ENCODE peak calls at places on chromosomes 2 and 18, in ten cellular contexts. One of them, this sample, is unnamed.

GRCh38 chr2:241873803-241874110 is 4.2 kb downstream of the RTP5 start:
- DNase-seq in upper lobe of right lung: no peak
- DNase-seq in AG10803: no peak
- DNase-seq in sigmoid colon: no peak
- DNase-seq in cardiac muscle cell: no peak
- DNase-seq in endothelial cell: no peak
- DNase-seq in transverse colon: no peak
- DNase-seq in nephron progenitor cell: no peak
- DNase-seq in coronary artery: no peak
- DNase-seq in Calu3: no peak
- DNase-seq in this sample: no peak

GRCh38 chr2:28755411-28755810 is 3.8 kb downstream of the PPP1CB start:
- DNase-seq in upper lobe of right lung: no peak
- DNase-seq in nephron progenitor cell: no peak
- DNase-seq in Calu3: no peak
- DNase-seq in AG10803: no peak
- DNase-seq in cardiac muscle cell: no peak
- DNase-seq in transverse colon: no peak
- DNase-seq in sigmoid colon: no peak
- DNase-seq in coronary artery: no peak
- DNase-seq in endothelial cell: no peak
- DNase-seq in this sample: no peak

GRCh38 chr2:234135750-234136221 is 85.3 kb downstream of the SPP2 start:
- DNase-seq in Calu3: peak
- DNase-seq in coronary artery: no peak
- DNase-seq in sigmoid colon: peak
- DNase-seq in upper lobe of right lung: peak
- DNase-seq in AG10803: peak
- DNase-seq in endothelial cell: peak
- DNase-seq in nephron progenitor cell: peak
- DNase-seq in cardiac muscle cell: peak
- DNase-seq in transverse colon: peak
- DNase-seq in this sample: peak

GRCh38 chr2:15809504-15809903 is 130.8 kb upstream of the MYCN start:
- DNase-seq in coronary artery: no peak
- DNase-seq in upper lobe of right lung: no peak
- DNase-seq in sigmoid colon: no peak
- DNase-seq in Calu3: no peak
- DNase-seq in nephron progenitor cell: no peak
- DNase-seq in AG10803: no peak
- DNase-seq in cardiac muscle cell: no peak
- DNase-seq in transverse colon: no peak
- DNase-seq in endothelial cell: no peak
- DNase-seq in this sample: no peak

GRCh38 chr2:237124820-237125219 is 39.1 kb downstream of the COPS8 start:
- DNase-seq in coronary artery: peak
- DNase-seq in sigmoid colon: no peak
- DNase-seq in AG10803: no peak
- DNase-seq in nephron progenitor cell: no peak
- DNase-seq in transverse colon: no peak
- DNase-seq in cardiac muscle cell: no peak
- DNase-seq in Calu3: no peak
- DNase-seq in upper lobe of right lung: no peak
- DNase-seq in endothelial cell: no peak
- DNase-seq in this sample: no peak

GRCh38 chr2:68151037-68151436 is 6.7 kb upstream of the PNO1 start:
- DNase-seq in transverse colon: no peak
- DNase-seq in sigmoid colon: no peak
- DNase-seq in nephron progenitor cell: no peak
- DNase-seq in AG10803: no peak
- DNase-seq in upper lobe of right lung: no peak
- DNase-seq in endothelial cell: no peak
- DNase-seq in cardiac muscle cell: no peak
- DNase-seq in Calu3: no peak
- DNase-seq in coronary artery: no peak
- DNase-seq in this sample: no peak

GRCh38 chr2:240963376-240964220 is 34.8 kb upstream of the SNED1 start:
- DNase-seq in AG10803: no peak
- DNase-seq in sigmoid colon: no peak
- DNase-seq in coronary artery: peak
- DNase-seq in transverse colon: no peak
- DNase-seq in endothelial cell: no peak
- DNase-seq in nephron progenitor cell: no peak
- DNase-seq in upper lobe of right lung: peak
- DNase-seq in cardiac muscle cell: no peak
- DNase-seq in Calu3: no peak
- DNase-seq in this sample: no peak

GRCh38 chr2:44051948-44052347 is 56.2 kb upstream of the LRPPRC start:
- DNase-seq in cardiac muscle cell: no peak
- DNase-seq in Calu3: no peak
- DNase-seq in coronary artery: no peak
- DNase-seq in upper lobe of right lung: no peak
- DNase-seq in sigmoid colon: no peak
- DNase-seq in endothelial cell: no peak
- DNase-seq in AG10803: no peak
- DNase-seq in nephron progenitor cell: no peak
- DNase-seq in transverse colon: no peak
- DNase-seq in this sample: no peak

GRCh38 chr2:8281950-8282857 is 399.7 kb upstream of the ID2 start:
- DNase-seq in upper lobe of right lung: no peak
- DNase-seq in nephron progenitor cell: no peak
- DNase-seq in sigmoid colon: no peak
- DNase-seq in endothelial cell: no peak
- DNase-seq in transverse colon: peak
- DNase-seq in AG10803: no peak
- DNase-seq in cardiac muscle cell: no peak
- DNase-seq in coronary artery: no peak
- DNase-seq in Calu3: no peak
- DNase-seq in this sample: no peak

GRCh38 chr2:62787381-62787780 is 81.9 kb downstream of the EHBP1 start:
- DNase-seq in transverse colon: no peak
- DNase-seq in endothelial cell: no peak
- DNase-seq in coronary artery: no peak
- DNase-seq in Calu3: no peak
- DNase-seq in nephron progenitor cell: no peak
- DNase-seq in sigmoid colon: no peak
- DNase-seq in cardiac muscle cell: peak
- DNase-seq in upper lobe of right lung: no peak
- DNase-seq in AG10803: peak
- DNase-seq in this sample: no peak

GRCh38 chr18:1393929-1394328 is 489.3 kb downstream of the ADCYAP1 start:
- DNase-seq in cardiac muscle cell: no peak
- DNase-seq in Calu3: no peak
- DNase-seq in transverse colon: no peak
- DNase-seq in nephron progenitor cell: no peak
- DNase-seq in endothelial cell: no peak
- DNase-seq in upper lobe of right lung: no peak
- DNase-seq in sigmoid colon: no peak
- DNase-seq in coronary artery: no peak
- DNase-seq in AG10803: no peak
- DNase-seq in this sample: no peak

GRCh38 chr2:83594261-83594660 is 864.8 kb downstream of the SUCLG1 start:
- DNase-seq in Calu3: no peak
- DNase-seq in upper lobe of right lung: no peak
- DNase-seq in sigmoid colon: no peak
- DNase-seq in AG10803: peak
- DNase-seq in cardiac muscle cell: no peak
- DNase-seq in nephron progenitor cell: no peak
- DNase-seq in transverse colon: no peak
- DNase-seq in endothelial cell: no peak
- DNase-seq in coronary artery: no peak
- DNase-seq in this sample: no peak

GRCh38 chr2:55766947-55767346 is 73.3 kb upstream of the PNPT1 start:
- DNase-seq in sigmoid colon: no peak
- DNase-seq in AG10803: no peak
- DNase-seq in Calu3: no peak
- DNase-seq in upper lobe of right lung: no peak
- DNase-seq in endothelial cell: no peak
- DNase-seq in coronary artery: no peak
- DNase-seq in nephron progenitor cell: no peak
- DNase-seq in cardiac muscle cell: no peak
- DNase-seq in transverse colon: no peak
- DNase-seq in this sample: no peak

GRCh38 chr2:48946444-48947048 is 191.0 kb upstream of the LHCGR start:
- DNase-seq in cardiac muscle cell: peak
- DNase-seq in nephron progenitor cell: peak
- DNase-seq in AG10803: peak
- DNase-seq in endothelial cell: peak
- DNase-seq in transverse colon: peak
- DNase-seq in coronary artery: no peak
- DNase-seq in Calu3: peak
- DNase-seq in upper lobe of right lung: no peak
- DNase-seq in sigmoid colon: peak
- DNase-seq in this sample: no peak

GRCh38 chr2:188845692-188846091 is 128.5 kb upstream of the COL3A1 start:
- DNase-seq in AG10803: no peak
- DNase-seq in endothelial cell: no peak
- DNase-seq in nephron progenitor cell: no peak
- DNase-seq in cardiac muscle cell: no peak
- DNase-seq in transverse colon: no peak
- DNase-seq in Calu3: no peak
- DNase-seq in coronary artery: no peak
- DNase-seq in upper lobe of right lung: no peak
- DNase-seq in sigmoid colon: no peak
- DNase-seq in this sample: no peak

DNA sequence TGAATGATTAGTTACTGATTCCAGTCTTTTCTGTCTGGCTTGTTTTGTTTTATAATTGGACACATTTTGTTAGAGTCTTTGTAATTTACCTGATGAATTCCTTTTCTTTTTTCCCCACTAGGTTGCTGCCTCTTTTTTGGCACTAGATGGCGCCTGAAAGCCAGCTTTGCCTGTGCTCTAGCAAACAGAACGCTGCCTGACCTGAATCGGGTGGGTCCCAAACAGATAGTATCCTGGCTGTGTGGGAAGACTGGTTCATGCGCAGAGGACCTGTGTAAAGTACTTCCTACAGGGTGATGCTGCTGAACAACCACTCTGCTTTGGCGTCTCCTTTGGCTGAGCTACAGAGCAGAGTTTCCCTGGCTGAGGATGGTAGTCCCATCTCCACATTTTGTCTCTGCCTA is 288.2 kb downstream of the IKZF2 start:
- DNase-seq in cardiac muscle cell: peak
- DNase-seq in AG10803: no peak
- DNase-seq in upper lobe of right lung: peak
- DNase-seq in transverse colon: peak
- DNase-seq in nephron progenitor cell: peak
- DNase-seq in sigmoid colon: no peak
- DNase-seq in endothelial cell: peak
- DNase-seq in coronary artery: no peak
- DNase-seq in Calu3: peak
- DNase-seq in this sample: no peak
- TF ChIP-seq CTCF in cardiac muscle cell: peak
- TF ChIP-seq CTCF in AG10803: peak
- TF ChIP-seq CTCF in upper lobe of right lung: peak
- TF ChIP-seq CTCF in transverse colon: peak
- TF ChIP-seq CTCF in nephron progenitor cell: peak
- TF ChIP-seq CTCF in sigmoid colon: no peak
- TF ChIP-seq CTCF in endothelial cell: peak
- TF ChIP-seq CTCF in coronary artery: no peak
- TF ChIP-seq CTCF in Calu3: peak
- TF ChIP-seq CTCF in this sample: peak

DNA sequence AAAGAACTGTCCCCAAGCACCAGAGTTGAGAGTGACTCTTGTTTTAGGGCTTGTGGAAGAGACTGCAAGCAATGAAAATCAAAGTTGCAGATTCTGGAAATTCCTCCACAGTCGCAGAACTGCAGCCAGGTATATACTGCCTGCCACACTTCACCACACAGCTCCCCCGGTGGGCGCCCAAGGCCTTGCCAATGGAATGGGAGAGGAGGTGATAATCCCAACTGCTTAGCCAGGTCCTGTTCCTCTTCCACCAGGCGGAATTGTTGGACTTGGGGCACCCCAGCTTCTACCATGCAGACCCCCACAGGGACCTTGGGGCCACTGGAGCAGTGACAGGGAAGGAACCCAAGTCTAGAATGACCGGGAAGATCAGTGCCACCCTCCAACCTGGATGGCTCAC is 4.8 kb upstream of the PDIA6 start:
- DNase-seq in sigmoid colon: peak
- DNase-seq in nephron progenitor cell: peak
- DNase-seq in transverse colon: no peak
- DNase-seq in coronary artery: no peak
- DNase-seq in upper lobe of right lung: no peak
- DNase-seq in AG10803: no peak
- DNase-seq in Calu3: peak
- DNase-seq in endothelial cell: no peak
- DNase-seq in cardiac muscle cell: peak
- DNase-seq in this sample: no peak
- TF ChIP-seq CTCF in sigmoid colon: no peak
- TF ChIP-seq CTCF in nephron progenitor cell: peak
- TF ChIP-seq CTCF in transverse colon: peak
- TF ChIP-seq CTCF in coronary artery: no peak
- TF ChIP-seq CTCF in upper lobe of right lung: peak
- TF ChIP-seq CTCF in AG10803: peak
- TF ChIP-seq CTCF in Calu3: peak
- TF ChIP-seq CTCF in endothelial cell: no peak
- TF ChIP-seq CTCF in cardiac muscle cell: no peak
- TF ChIP-seq CTCF in this sample: peak

GRCh38 chr2:147211484-147211883 is 633.3 kb upstream of the ACVR2A start:
- DNase-seq in transverse colon: no peak
- DNase-seq in nephron progenitor cell: no peak
- DNase-seq in upper lobe of right lung: no peak
- DNase-seq in cardiac muscle cell: no peak
- DNase-seq in endothelial cell: no peak
- DNase-seq in AG10803: no peak
- DNase-seq in sigmoid colon: no peak
- DNase-seq in Calu3: no peak
- DNase-seq in coronary artery: no peak
- DNase-seq in this sample: no peak

DNA sequence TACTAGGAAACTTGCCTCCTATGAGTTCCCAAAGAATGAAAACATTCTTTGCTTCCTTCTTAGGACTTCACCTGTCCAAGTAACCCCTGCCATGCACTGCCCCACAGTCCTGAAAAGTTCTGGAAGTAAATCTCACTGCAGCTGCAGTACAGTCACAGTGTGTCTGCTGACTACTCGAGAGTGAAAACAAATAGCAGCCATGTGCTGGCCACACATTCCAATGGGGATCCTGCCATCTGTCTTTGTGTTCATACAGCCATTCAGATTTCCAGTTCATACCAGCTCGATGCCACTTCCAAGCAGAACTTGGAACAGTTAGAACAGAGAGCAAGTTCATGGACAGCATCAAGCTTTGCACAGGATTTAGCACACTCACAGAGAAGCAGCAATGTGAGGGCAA is 629.9 kb upstream of the ACVR2A start:
- DNase-seq in Calu3: no peak
- DNase-seq in sigmoid colon: no peak
- DNase-seq in upper lobe of right lung: no peak
- DNase-seq in AG10803: peak
- DNase-seq in endothelial cell: no peak
- DNase-seq in coronary artery: no peak
- DNase-seq in nephron progenitor cell: no peak
- DNase-seq in cardiac muscle cell: peak
- DNase-seq in transverse colon: no peak
- DNase-seq in this sample: no peak
- TF ChIP-seq CTCF in Calu3: no peak
- TF ChIP-seq CTCF in sigmoid colon: no peak
- TF ChIP-seq CTCF in upper lobe of right lung: no peak
- TF ChIP-seq CTCF in AG10803: no peak
- TF ChIP-seq CTCF in endothelial cell: no peak
- TF ChIP-seq CTCF in coronary artery: no peak
- TF ChIP-seq CTCF in nephron progenitor cell: no peak
- TF ChIP-seq CTCF in cardiac muscle cell: no peak
- TF ChIP-seq CTCF in transverse colon: no peak
- TF ChIP-seq CTCF in this sample: no peak

GRCh38 chr2:171433763-171434670 is at the start of the genes DCAF17 and METTL8:
- DNase-seq in nephron progenitor cell: peak
- DNase-seq in endothelial cell: peak
- DNase-seq in transverse colon: peak
- DNase-seq in coronary artery: peak
- DNase-seq in sigmoid colon: peak
- DNase-seq in cardiac muscle cell: peak
- DNase-seq in AG10803: peak
- DNase-seq in Calu3: peak
- DNase-seq in upper lobe of right lung: peak
- DNase-seq in this sample: peak
- TF ChIP-seq CTCF in nephron progenitor cell: peak
- TF ChIP-seq CTCF in endothelial cell: peak
- TF ChIP-seq CTCF in transverse colon: peak
- TF ChIP-seq CTCF in coronary artery: peak
- TF ChIP-seq CTCF in sigmoid colon: no peak
- TF ChIP-seq CTCF in cardiac muscle cell: peak
- TF ChIP-seq CTCF in AG10803: no peak
- TF ChIP-seq CTCF in Calu3: no peak
- TF ChIP-seq CTCF in upper lobe of right lung: peak
- TF ChIP-seq CTCF in this sample: peak